ENCODE peak calls at places on chromosomes 5 and 9, in nine cellular contexts. O is sigmoid colon; N is activated CD4-positive, alpha-beta T cell treated with anti-CD3 and anti-CD28 coated beads, Interleukin-2, amount 50 U/mL, for 48 hours; T is CD8-positive, alpha-beta T cell; X is posterior cingulate gyrus; F is MCF 10A; W is NCI-H774; Q is GDM1; M is NCI-H1048. H is an unnamed sample.

GRCh38 chr9:137301086-137301947 is 754 bp downstream of the NRARP start:
- DNase-seq in O (no peak), N (peak), T (no peak), X (peak), F (peak), W (peak), Q (peak), M (no peak), H (peak)

GRCh38 chr5:133716475-133717183 is 104.3 kb upstream of the FSTL4 start:
- DNase-seq in O (no peak), N (no peak), T (no peak), X (no peak), F (no peak), W (no peak), Q (no peak), M (no peak), H (no peak)

GRCh38 chr5:32413466-32414263 is 30.9 kb downstream of the ZFR start:
- DNase-seq in O (no peak), N (no peak), T (no peak), X (no peak), F (no peak), W (no peak), Q (no peak), M (no peak), H (no peak)

GRCh38 chr5:31663519-31663918 is 24.6 kb downstream of the PDZD2 start:
- DNase-seq in O (no peak), N (no peak), T (no peak), X (no peak), F (peak), W (no peak), Q (no peak), M (no peak), H (no peak)

GRCh38 chr5:146055432-146055831 is 49.9 kb downstream of the PLAC8L1 start:
- DNase-seq in O (no peak), N (no peak), T (no peak), X (no peak), F (no peak), W (no peak), Q (no peak), M (no peak), H (no peak)

GRCh38 chr9:112631313-112631712 is 86.6 kb downstream of the INIP start:
- DNase-seq in O (no peak), N (no peak), T (no peak), X (no peak), F (no peak), W (no peak), Q (no peak), M (no peak), H (peak)

GRCh38 chr9:28051559-28051958 is 478.3 kb upstream of the C9orf72 start:
- DNase-seq in O (no peak), N (no peak), T (no peak), X (no peak), F (no peak), W (no peak), Q (no peak), M (no peak), H (no peak)

GRCh38 chr9:105360344-105360743 is 87.5 kb upstream of the FSD1L start:
- DNase-seq in O (no peak), N (no peak), T (no peak), X (no peak), F (no peak), W (no peak), Q (no peak), M (no peak), H (no peak)

GRCh38 chr9:684950-685340 is 156.6 kb upstream of the DMRT1 start:
- DNase-seq in O (no peak), N (no peak), T (no peak), X (no peak), F (peak), W (no peak), Q (no peak), M (no peak), H (no peak)

H was measured in KBM-7.